ENCODE peak calls at places on chromosomes 2 and 18, in five cellular contexts. One of them, this sample, is unnamed.

GRCh38 chr2:137975280-137976271 is 11.3 kb downstream of the HNMT start:
- DNase-seq in adrenal gland: no peak
- DNase-seq in esophagus squamous epithelium: no peak
- DNase-seq in fibroblast of the aortic adventitia: no peak
- DNase-seq in right atrium auricular region: no peak
- DNase-seq in this sample: no peak

GRCh38 chr2:68471385-68471784 is 4.0 kb downstream of the APLF start:
- DNase-seq in esophagus squamous epithelium: no peak
- DNase-seq in fibroblast of the aortic adventitia: no peak
- DNase-seq in adrenal gland: no peak
- DNase-seq in right atrium auricular region: no peak
- DNase-seq in this sample: no peak

GRCh38 chr2:200758341-200758740 is 53.4 kb upstream of the BZW1 start:
- DNase-seq in fibroblast of the aortic adventitia: no peak
- DNase-seq in esophagus squamous epithelium: no peak
- DNase-seq in right atrium auricular region: peak
- DNase-seq in adrenal gland: no peak
- DNase-seq in this sample: no peak

GRCh38 chr18:51340332-51340731 is 142.9 kb upstream of the MEX3C start:
- DNase-seq in fibroblast of the aortic adventitia: no peak
- DNase-seq in esophagus squamous epithelium: no peak
- DNase-seq in right atrium auricular region: no peak
- DNase-seq in adrenal gland: no peak
- DNase-seq in this sample: no peak

GRCh38 chr2:62202019-62202722 is 6.3 kb downstream of the B3GNT2 start:
- DNase-seq in right atrium auricular region: no peak
- DNase-seq in esophagus squamous epithelium: no peak
- DNase-seq in adrenal gland: no peak
- DNase-seq in fibroblast of the aortic adventitia: no peak
- DNase-seq in this sample: no peak

GRCh38 chr2:120110507-120110906 is 97.6 kb downstream of the EPB41L5 start:
- DNase-seq in esophagus squamous epithelium: no peak
- DNase-seq in fibroblast of the aortic adventitia: peak
- DNase-seq in right atrium auricular region: no peak
- DNase-seq in adrenal gland: no peak
- DNase-seq in this sample: no peak

GRCh38 chr2:224145751-224146355 is 106.8 kb upstream of the SERPINE2 start:
- DNase-seq in adrenal gland: no peak
- DNase-seq in esophagus squamous epithelium: no peak
- DNase-seq in fibroblast of the aortic adventitia: peak
- DNase-seq in right atrium auricular region: peak
- DNase-seq in this sample: peak

GRCh38 chr2:216066255-216066654 is 15.4 kb downstream of the PECR start:
- DNase-seq in fibroblast of the aortic adventitia: peak
- DNase-seq in esophagus squamous epithelium: no peak
- DNase-seq in right atrium auricular region: no peak
- DNase-seq in adrenal gland: no peak
- DNase-seq in this sample: peak

GRCh38 chr2:152825834-152826233 is 107.4 kb downstream of the ARL6IP6 start:
- DNase-seq in right atrium auricular region: no peak
- DNase-seq in esophagus squamous epithelium: no peak
- DNase-seq in fibroblast of the aortic adventitia: peak
- DNase-seq in adrenal gland: no peak
- DNase-seq in this sample: peak

GRCh38 chr2:119646149-119646548 is 32.9 kb upstream of the TMEM177 start:
- DNase-seq in esophagus squamous epithelium: no peak
- DNase-seq in adrenal gland: no peak
- DNase-seq in fibroblast of the aortic adventitia: no peak
- DNase-seq in right atrium auricular region: no peak
- DNase-seq in this sample: no peak

GRCh38 chr18:9803698-9804516 is 81.9 kb upstream of the TXNDC2 start:
- DNase-seq in esophagus squamous epithelium: no peak
- DNase-seq in right atrium auricular region: no peak
- DNase-seq in adrenal gland: peak
- DNase-seq in fibroblast of the aortic adventitia: no peak
- DNase-seq in this sample: no peak

GRCh38 chr2:200695178-200695930 is 109.5 kb downstream of the AOX1 start:
- DNase-seq in esophagus squamous epithelium: no peak
- DNase-seq in adrenal gland: no peak
- DNase-seq in fibroblast of the aortic adventitia: no peak
- DNase-seq in right atrium auricular region: no peak
- DNase-seq in this sample: no peak

GRCh38 chr2:88836351-88836750 is 144.9 kb downstream of the RPIA start:
- DNase-seq in adrenal gland: no peak
- DNase-seq in esophagus squamous epithelium: no peak
- DNase-seq in fibroblast of the aortic adventitia: no peak
- DNase-seq in right atrium auricular region: no peak
- DNase-seq in this sample: no peak

GRCh38 chr18:34352385-34353163 is 127.9 kb upstream of the NOL4 start:
- DNase-seq in fibroblast of the aortic adventitia: no peak
- DNase-seq in right atrium auricular region: no peak
- DNase-seq in adrenal gland: no peak
- DNase-seq in esophagus squamous epithelium: no peak
- DNase-seq in this sample: peak

GRCh38 chr2:185833864-185834263 is 95.3 kb downstream of the FSIP2 start:
- DNase-seq in right atrium auricular region: no peak
- DNase-seq in fibroblast of the aortic adventitia: no peak
- DNase-seq in adrenal gland: no peak
- DNase-seq in esophagus squamous epithelium: no peak
- DNase-seq in this sample: peak

GRCh38 chr2:128752691-128753263 is 434.1 kb upstream of the HS6ST1 start:
- DNase-seq in right atrium auricular region: peak
- DNase-seq in esophagus squamous epithelium: no peak
- DNase-seq in fibroblast of the aortic adventitia: no peak
- DNase-seq in adrenal gland: no peak
- DNase-seq in this sample: no peak

GRCh38 chr18:76494541-76495403 is at the start of gene ZNF516:
- DNase-seq in esophagus squamous epithelium: no peak
- DNase-seq in fibroblast of the aortic adventitia: peak
- DNase-seq in right atrium auricular region: no peak
- DNase-seq in adrenal gland: peak
- DNase-seq in this sample: no peak

GRCh38 chr2:217114117-217114516 is 254.3 kb upstream of the TNP1 start:
- DNase-seq in fibroblast of the aortic adventitia: no peak
- DNase-seq in right atrium auricular region: no peak
- DNase-seq in esophagus squamous epithelium: no peak
- DNase-seq in adrenal gland: no peak
- DNase-seq in this sample: no peak

GRCh38 chr2:170660406-170660805 is 54.7 kb upstream of the SP5 start:
- DNase-seq in fibroblast of the aortic adventitia: peak
- DNase-seq in adrenal gland: no peak
- DNase-seq in right atrium auricular region: no peak
- DNase-seq in esophagus squamous epithelium: no peak
- DNase-seq in this sample: peak

GRCh38 chr2:224098473-224098872 is 59.4 kb upstream of the SERPINE2 start:
- DNase-seq in adrenal gland: no peak
- DNase-seq in esophagus squamous epithelium: no peak
- DNase-seq in right atrium auricular region: no peak
- DNase-seq in fibroblast of the aortic adventitia: peak
- DNase-seq in this sample: peak

GRCh38 chr2:233349005-233349998 is 5.0 kb upstream of the DGKD start:
- DNase-seq in fibroblast of the aortic adventitia: no peak
- DNase-seq in right atrium auricular region: no peak
- DNase-seq in adrenal gland: no peak
- DNase-seq in esophagus squamous epithelium: no peak
- DNase-seq in this sample: no peak

GRCh38 chr18:23422751-23423418 is 30.2 kb upstream of the RIOK3 start:
- DNase-seq in esophagus squamous epithelium: peak
- DNase-seq in adrenal gland: peak
- DNase-seq in fibroblast of the aortic adventitia: peak
- DNase-seq in right atrium auricular region: peak
- DNase-seq in this sample: peak

GRCh38 chr18:53886066-53886465 is 338.4 kb downstream of the MBD2 start:
- DNase-seq in adrenal gland: no peak
- DNase-seq in esophagus squamous epithelium: no peak
- DNase-seq in right atrium auricular region: no peak
- DNase-seq in fibroblast of the aortic adventitia: no peak
- DNase-seq in this sample: no peak

GRCh38 chr2:152369176-152369860 is 34.3 kb downstream of the FMNL2 start:
- DNase-seq in right atrium auricular region: no peak
- DNase-seq in esophagus squamous epithelium: no peak
- DNase-seq in fibroblast of the aortic adventitia: peak
- DNase-seq in adrenal gland: no peak
- DNase-seq in this sample: peak

GRCh38 chr2:152506843-152507242 is 171.9 kb downstream of the FMNL2 start:
- DNase-seq in esophagus squamous epithelium: no peak
- DNase-seq in adrenal gland: no peak
- DNase-seq in right atrium auricular region: no peak
- DNase-seq in fibroblast of the aortic adventitia: peak
- DNase-seq in this sample: peak

GRCh38 chr2:102027036-102027702 is 35.4 kb downstream of the IL1R2 start:
- DNase-seq in adrenal gland: peak
- DNase-seq in esophagus squamous epithelium: no peak
- DNase-seq in fibroblast of the aortic adventitia: peak
- DNase-seq in right atrium auricular region: no peak
- DNase-seq in this sample: peak

GRCh38 chr2:3470166-3470651 is 49.1 kb downstream of the ADI1 start:
- DNase-seq in right atrium auricular region: peak
- DNase-seq in fibroblast of the aortic adventitia: peak
- DNase-seq in esophagus squamous epithelium: no peak
- DNase-seq in adrenal gland: peak
- DNase-seq in this sample: peak

GRCh38 chr18:77551055-77551454 is 301.4 kb downstream of the GALR1 start:
- DNase-seq in adrenal gland: no peak
- DNase-seq in esophagus squamous epithelium: no peak
- DNase-seq in right atrium auricular region: no peak
- DNase-seq in fibroblast of the aortic adventitia: no peak
- DNase-seq in this sample: no peak

GRCh38 chr2:223681125-223681524 is 79.0 kb upstream of the SCG2 start:
- DNase-seq in fibroblast of the aortic adventitia: no peak
- DNase-seq in adrenal gland: no peak
- DNase-seq in right atrium auricular region: no peak
- DNase-seq in esophagus squamous epithelium: no peak
- DNase-seq in this sample: no peak

GRCh38 chr2:188291617-188292445 is at the start of gene GULP1:
- DNase-seq in right atrium auricular region: peak
- DNase-seq in esophagus squamous epithelium: no peak
- DNase-seq in fibroblast of the aortic adventitia: peak
- DNase-seq in adrenal gland: peak
- DNase-seq in this sample: peak

GRCh38 chr2:189350515-189351209 is 90.6 kb upstream of the WDR75 start:
- DNase-seq in right atrium auricular region: peak
- DNase-seq in fibroblast of the aortic adventitia: peak
- DNase-seq in esophagus squamous epithelium: no peak
- DNase-seq in adrenal gland: no peak
- DNase-seq in this sample: peak

GRCh38 chr2:190607657-190608357 is 41.1 kb upstream of the NAB1 start:
- DNase-seq in esophagus squamous epithelium: no peak
- DNase-seq in fibroblast of the aortic adventitia: no peak
- DNase-seq in right atrium auricular region: no peak
- DNase-seq in adrenal gland: no peak
- DNase-seq in this sample: peak

GRCh38 chr18:23626451-23627279 is 36.0 kb downstream of the ANKRD29 start:
- DNase-seq in adrenal gland: no peak
- DNase-seq in fibroblast of the aortic adventitia: no peak
- DNase-seq in esophagus squamous epithelium: no peak
- DNase-seq in right atrium auricular region: no peak
- DNase-seq in this sample: peak

GRCh38 chr2:236684534-236685256 is 115.1 kb downstream of the ACKR3 start:
- DNase-seq in adrenal gland: no peak
- DNase-seq in esophagus squamous epithelium: no peak
- DNase-seq in fibroblast of the aortic adventitia: no peak
- DNase-seq in right atrium auricular region: no peak
- DNase-seq in this sample: no peak

GRCh38 chr18:55858661-55859111 is 270.7 kb upstream of the TCF4 start:
- DNase-seq in fibroblast of the aortic adventitia: peak
- DNase-seq in esophagus squamous epithelium: no peak
- DNase-seq in right atrium auricular region: no peak
- DNase-seq in adrenal gland: no peak
- DNase-seq in this sample: no peak
- H3K4me3 ChIP-seq in fibroblast of the aortic adventitia: peak
- H3K4me3 ChIP-seq in esophagus squamous epithelium: peak
- H3K4me3 ChIP-seq in right atrium auricular region: peak
- H3K4me3 ChIP-seq in adrenal gland: no peak
- H3K4me3 ChIP-seq in this sample: no peak

GRCh38 chr2:96271995-96272394 is 6.0 kb downstream of the CIAO1 start:
- DNase-seq in adrenal gland: no peak
- DNase-seq in fibroblast of the aortic adventitia: no peak
- DNase-seq in esophagus squamous epithelium: no peak
- DNase-seq in right atrium auricular region: no peak
- DNase-seq in this sample: no peak
- TF ChIP-seq CTCF in adrenal gland: no peak
- TF ChIP-seq CTCF in fibroblast of the aortic adventitia: no peak
- TF ChIP-seq CTCF in esophagus squamous epithelium: no peak
- TF ChIP-seq CTCF in right atrium auricular region: no peak
- TF ChIP-seq CTCF in this sample: no peak

DNA sequence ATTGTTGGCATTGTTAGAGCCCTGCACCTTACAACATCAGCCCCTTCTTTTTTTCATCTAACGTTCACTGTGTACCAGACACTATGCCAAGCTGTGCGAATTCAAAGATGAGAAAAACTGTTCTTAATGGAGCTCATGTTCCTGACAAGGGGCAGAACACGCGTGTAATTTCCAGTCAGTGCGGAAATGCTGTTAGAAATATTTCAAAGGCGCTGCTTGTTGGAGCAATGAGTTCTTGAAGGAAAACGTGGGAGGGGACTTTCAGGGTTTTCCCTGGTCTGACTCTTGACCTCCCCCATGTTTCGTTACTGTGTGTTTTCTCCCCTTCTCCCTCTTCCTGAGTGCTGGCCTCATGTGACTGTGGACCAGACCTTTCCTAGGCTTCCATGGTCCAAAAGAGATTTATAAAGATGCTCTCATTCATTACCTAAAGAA is 1.5 kb downstream of the MTHFD2 start:
- DNase-seq in esophagus squamous epithelium: no peak
- DNase-seq in adrenal gland: no peak
- DNase-seq in fibroblast of the aortic adventitia: peak
- DNase-seq in right atrium auricular region: no peak
- DNase-seq in this sample: peak
- H3K4me3 ChIP-seq in esophagus squamous epithelium: peak
- H3K4me3 ChIP-seq in adrenal gland: no peak
- H3K4me3 ChIP-seq in fibroblast of the aortic adventitia: peak
- H3K4me3 ChIP-seq in right atrium auricular region: peak
- H3K4me3 ChIP-seq in this sample: peak

GRCh38 chr2:21181957-21182356 is 58.2 kb downstream of the TDRD15 start:
- DNase-seq in right atrium auricular region: no peak
- DNase-seq in esophagus squamous epithelium: no peak
- DNase-seq in adrenal gland: no peak
- DNase-seq in fibroblast of the aortic adventitia: no peak
- DNase-seq in this sample: no peak

DNA sequence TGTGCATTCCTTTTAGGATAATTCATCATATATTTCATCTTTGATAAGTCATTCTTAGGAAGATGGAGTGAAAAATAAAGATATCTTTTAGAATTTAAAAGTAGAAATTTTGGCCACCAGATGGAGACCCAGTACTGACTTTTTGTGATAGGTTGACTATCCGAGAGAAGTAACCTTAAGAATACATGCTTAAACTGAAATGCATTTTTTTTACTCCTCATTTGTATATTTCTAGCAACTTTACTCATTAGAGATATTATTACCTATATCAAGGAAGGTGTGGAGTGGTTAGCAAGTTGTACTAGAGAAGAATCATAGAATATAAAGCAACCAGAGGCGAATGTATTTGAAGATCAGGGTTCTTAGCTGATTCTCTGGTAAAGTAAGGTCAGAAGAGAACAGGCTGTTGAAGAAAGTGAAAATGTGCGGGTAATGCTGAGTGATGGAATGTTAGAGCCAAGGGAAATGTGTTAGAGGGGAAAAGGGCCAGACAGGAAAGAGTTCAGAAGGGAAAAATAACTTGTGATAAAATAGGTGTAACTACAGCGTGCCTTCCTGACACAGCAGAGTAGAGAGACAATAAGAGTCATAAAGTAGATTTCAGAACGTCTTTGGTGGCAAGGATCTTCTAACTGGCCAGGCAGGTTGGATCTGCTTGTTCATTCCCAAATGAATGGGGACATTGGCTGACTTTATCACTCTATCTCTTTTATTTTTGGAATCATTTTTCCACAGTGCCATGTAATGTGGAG is 52.3 kb downstream of the TDRD15 start:
- DNase-seq in right atrium auricular region: no peak
- DNase-seq in fibroblast of the aortic adventitia: no peak
- DNase-seq in esophagus squamous epithelium: no peak
- DNase-seq in adrenal gland: no peak
- DNase-seq in this sample: no peak
- TF ChIP-seq CTCF in right atrium auricular region: peak
- TF ChIP-seq CTCF in fibroblast of the aortic adventitia: no peak
- TF ChIP-seq CTCF in esophagus squamous epithelium: no peak
- TF ChIP-seq CTCF in adrenal gland: peak
- TF ChIP-seq CTCF in this sample: no peak

This sample was measured in fibroblast of mammary gland.